ENCODE peak calls at places on chromosome 20, in seven cellular contexts. S is omental fat pad, M is HTR-8/SVneo, L is GM06990, I is neuronal stem cell, X is NCI-H460, T is ureter. O is an unnamed sample.

GRCh38 chr20:58618694-58619540 is 32.2 kb upstream of the STX16 start:
- DNase-seq in S (no peak), M (no peak), L (no peak), I (no peak), X (no peak), T (no peak), O (no peak)

GRCh38 chr20:1858859-1859258 is 36.3 kb upstream of the SIRPA start:
- DNase-seq in S (no peak), M (no peak), L (no peak), I (no peak), X (no peak), T (no peak), O (no peak)

GRCh38 chr20:36093025-36093803 is 61.3 kb upstream of the EPB41L1 start:
- DNase-seq in S (no peak), M (no peak), L (peak; percentile 39), I (no peak), X (no peak), T (peak; percentile 76), O (peak; percentile 14)

GRCh38 chr20:53825282-53825681 is 231.6 kb upstream of the ZNF217 start:
- DNase-seq in S (no peak), M (no peak), L (no peak), I (no peak), X (no peak), T (no peak), O (no peak)

GRCh38 chr20:23151008-23151703 is 65.0 kb upstream of the CD93 start:
- DNase-seq in S (no peak), M (no peak), L (no peak), I (no peak), X (no peak), T (no peak), O (no peak)

GRCh38 chr20:44028868-44029847 is 114.5 kb downstream of the TOX2 start:
- DNase-seq in S (no peak), M (no peak), L (peak; percentile 84), I (no peak), X (no peak), T (peak; percentile 37), O (no peak)

GRCh38 chr20:35788796-35789195 is 17.0 kb downstream of the PHF20 start:
- DNase-seq in S (no peak), M (no peak), L (no peak), I (no peak), X (no peak), T (no peak), O (no peak)

GRCh38 chr20:1108437-1108920 is 9.9 kb upstream of the PSMF1 start:
- DNase-seq in S (peak; percentile 34), M (peak; percentile 63), L (no peak), I (peak; percentile 37), X (peak; percentile 56), T (no peak), O (peak; percentile 69)

GRCh38 chr20:57748601-57749130 is 38.9 kb upstream of the PMEPA1 start:
- DNase-seq in S (peak; percentile 84), M (peak; percentile 100), L (peak; percentile 59), I (peak; percentile 6), X (peak; percentile 56), T (peak; percentile 80), O (no peak)

GRCh38 chr20:5482791-5483190 is 166.0 kb upstream of the PROKR2 start:
- DNase-seq in S (no peak), M (no peak), L (no peak), I (no peak), X (no peak), T (no peak), O (no peak)